ENCODE peak calls at places on chromosomes 11 and 22, in six cellular contexts. M is AG09319; L is GM10248; E is CD4-positive, alpha-beta T cell; H is AG04450; Y is WTC11. F is an unnamed sample.

GRCh38 chr22:37999640-38000272 is 15.4 kb upstream of the SOX10 start:
- DNase-seq in H (no peak), E (no peak), Y (no peak), L (no peak), M (no peak), F (no peak)

GRCh38 chr22:41842996-41843970 is 10.4 kb downstream of the SREBF2 start:
- DNase-seq in M (no peak), H (no peak), L (no peak), E (no peak), Y (no peak), F (no peak)

GRCh38 chr22:41499624-41500280 is 30.8 kb downstream of the ACO2 start:
- DNase-seq in Y (no peak), M (no peak), E (no peak), L (no peak), H (no peak), F (no peak)

GRCh38 chr11:129315781-129316579 is 59.7 kb upstream of the BARX2 start:
- DNase-seq in L (no peak), M (no peak), E (no peak), Y (peak), H (no peak), F (no peak)

GRCh38 chr11:76115555-76115954 is 90.7 kb downstream of the WNT11 start:
- DNase-seq in L (no peak), M (no peak), H (no peak), E (no peak), Y (no peak), F (no peak)

GRCh38 chr22:27097481-27097880 is 440.1 kb downstream of the MIAT start:
- DNase-seq in H (no peak), L (no peak), M (no peak), E (no peak), Y (no peak), F (no peak)

GRCh38 chr22:30705710-30706651 is 11.3 kb downstream of the OSBP2 start:
- DNase-seq in Y (no peak), E (no peak), M (peak), H (peak), L (peak), F (no peak)

GRCh38 chr11:44893250-44894216 is 57.1 kb downstream of the TP53I11 start:
- DNase-seq in H (no peak), M (no peak), L (no peak), E (no peak), Y (no peak), F (no peak)

GRCh38 chr11:35088676-35089075 is 50.3 kb upstream of the CD44 start:
- DNase-seq in E (no peak), Y (no peak), H (no peak), M (no peak), L (no peak), F (no peak)

GRCh38 chr11:109612481-109612880 is 190.5 kb downstream of the C11orf87 start:
- DNase-seq in M (no peak), L (no peak), E (no peak), Y (no peak), H (no peak), F (no peak)

GRCh38 chr11:126139541-126140091 is 71.8 kb downstream of the RPUSD4 start:
- DNase-seq in Y (no peak), H (no peak), M (no peak), L (no peak), E (no peak), F (no peak)

GRCh38 chr11:129598378-129598777 is 217.3 kb upstream of the TMEM45B start:
- DNase-seq in Y (no peak), E (no peak), L (no peak), M (no peak), H (no peak), F (no peak)

GRCh38 chr11:63405114-63405513 is 35.5 kb downstream of the SLC22A9 start:
- DNase-seq in L (no peak), H (no peak), E (no peak), M (no peak), Y (no peak), F (no peak)

GRCh38 chr11:64455436-64456261 is 96.7 kb downstream of the RPS6KA4 start:
- DNase-seq in L (no peak), E (no peak), M (no peak), H (no peak), Y (no peak), F (no peak)

GRCh38 chr11:9219572-9219971 is 45.6 kb downstream of the DENND5A start:
- DNase-seq in Y (no peak), E (no peak), M (peak), L (no peak), H (peak), F (no peak)

GRCh38 chr11:79932612-79933011 is 491.8 kb upstream of the TENM4 start:
- DNase-seq in L (no peak), H (no peak), E (no peak), M (no peak), Y (no peak), F (no peak)

GRCh38 chr11:28318861-28319260 is 210.7 kb downstream of the METTL15 start:
- DNase-seq in E (no peak), H (no peak), L (no peak), M (no peak), Y (no peak), F (no peak)

GRCh38 chr11:122365545-122366380 is 249.7 kb upstream of the BLID start:
- DNase-seq in E (no peak), L (no peak), M (no peak), H (no peak), Y (no peak), F (no peak)

GRCh38 chr11:122363306-122363705 is 247.3 kb upstream of the BLID start:
- DNase-seq in E (no peak), M (no peak), Y (no peak), L (no peak), H (no peak), F (no peak)

GRCh38 chr11:122355968-122356367 is 240.0 kb upstream of the BLID start:
- DNase-seq in L (no peak), H (no peak), M (no peak), E (no peak), Y (no peak), F (no peak)

GRCh38 chr11:122362381-122362780 is 246.4 kb upstream of the BLID start:
- DNase-seq in L (no peak), Y (no peak), E (no peak), M (no peak), H (no peak), F (no peak)

GRCh38 chr11:122360875-122361274 is 244.9 kb upstream of the BLID start:
- DNase-seq in L (no peak), H (no peak), M (no peak), Y (no peak), E (no peak), F (no peak)
- TF ChIP-seq CTCF in L (no peak), H (peak), M (no peak), Y (no peak), E (no peak), F (peak)

GRCh38 chr22:32411829-32412592 is at the start of gene RTCB:
- DNase-seq in L (peak), Y (peak), M (peak), H (peak), E (peak), F (peak)
- TF ChIP-seq CTCF in L (no peak), Y (no peak), M (no peak), H (no peak), E (no peak), F (no peak)

GRCh38 chr11:102886999-102887398 is 12.2 kb upstream of the MMP12 start:
- DNase-seq in H (no peak), L (no peak), M (no peak), Y (no peak), E (no peak), F (no peak)

GRCh38 chr11:102891736-102892135 is 17.0 kb upstream of the MMP12 start:
- DNase-seq in H (no peak), Y (no peak), M (no peak), L (no peak), E (no peak), F (no peak)
- TF ChIP-seq CTCF in H (peak), Y (no peak), M (no peak), L (no peak), E (no peak), F (no peak)

GRCh38 chr11:5553347-5553746 is 5.0 kb upstream of the OR52H1 start:
- DNase-seq in Y (no peak), M (no peak), E (no peak), L (no peak), H (no peak), F (no peak)
- TF ChIP-seq CTCF in Y (no peak), M (peak), E (no peak), L (no peak), H (peak), F (peak)

GRCh38 chr11:78630561-78631303 is 56.1 kb upstream of the NARS2 start:
- DNase-seq in E (no peak), M (no peak), L (no peak), Y (no peak), H (no peak), F (no peak)
- TF ChIP-seq CTCF in E (no peak), M (no peak), L (no peak), Y (no peak), H (no peak), F (no peak)

GRCh38 chr11:117492578-117493251 is 165.1 kb downstream of the CEP164 start:
- DNase-seq in L (no peak), Y (peak), E (no peak), H (no peak), M (no peak), F (peak)
- TF ChIP-seq CTCF in L (no peak), Y (no peak), E (no peak), H (no peak), M (no peak), F (no peak)

F was measured in neural crest cell.